ENCODE peak calls at places on chromosomes 1 and 21, in six cellular contexts. A, X, F, E, G and T are unnamed samples.

GRCh38 chr1:25517476-25518394 is 25.7 kb upstream of the LDLRAP1 start:
- DNase-seq in E (no peak), X (no peak), G (no peak), F (no peak), A (no peak), T (no peak)

GRCh38 chr1:94702440-94702810 is 117.7 kb upstream of the SLC44A3 start:
- DNase-seq in X (no peak), G (no peak), E (no peak), F (peak), A (no peak), T (peak)

GRCh38 chr21:23475518-23476189 is 2131.6 kb downstream of the MRPL39 start:
- DNase-seq in E (no peak), A (no peak), X (no peak), G (no peak), F (no peak), T (no peak)

GRCh38 chr21:29125979-29126378 is 4.5 kb upstream of the MAP3K7CL start:
- DNase-seq in G (no peak), E (no peak), X (no peak), A (no peak), F (no peak), T (no peak)

GRCh38 chr1:222127526-222128152 is 385.8 kb upstream of the DUSP10 start:
- DNase-seq in A (no peak), F (no peak), E (no peak), X (no peak), G (no peak), T (peak)

GRCh38 chr1:43705334-43705733 is 2.0 kb upstream of the ST3GAL3 start:
- DNase-seq in F (peak), X (no peak), A (no peak), E (no peak), G (no peak), T (no peak)

GRCh38 chr1:68955424-68955823 is 458.5 kb upstream of the DEPDC1 start:
- DNase-seq in F (no peak), E (no peak), A (no peak), G (no peak), X (no peak), T (no peak)

GRCh38 chr1:49408346-49408745 is 615.4 kb downstream of the AGBL4 start:
- DNase-seq in A (no peak), E (no peak), X (no peak), G (no peak), F (no peak), T (no peak)